ENCODE peak calls at places on chromosome 22, in nine cellular contexts. One of them, this sample, is unnamed.

GRCh38 chr22:44181912-44182590 is 1.3 kb downstream of the PARVG start:
- DNase-seq in lower lobe of right lung: no peak
- DNase-seq in nephron progenitor cell: no peak
- DNase-seq in heart right ventricle: no peak
- DNase-seq in GM20000: no peak
- DNase-seq in neural progenitor cell: no peak
- DNase-seq in endothelial cell: no peak
- DNase-seq in fibroblast of the aortic adventitia: no peak
- DNase-seq in choroid plexus epithelial cell: no peak
- DNase-seq in this sample: no peak

GRCh38 chr22:26494506-26494905 is 10.8 kb downstream of the SRRD start:
- DNase-seq in lower lobe of right lung: no peak
- DNase-seq in nephron progenitor cell: no peak
- DNase-seq in heart right ventricle: no peak
- DNase-seq in GM20000: no peak
- DNase-seq in neural progenitor cell: no peak
- DNase-seq in endothelial cell: no peak
- DNase-seq in fibroblast of the aortic adventitia: no peak
- DNase-seq in choroid plexus epithelial cell: no peak
- DNase-seq in this sample: no peak

GRCh38 chr22:43666511-43666910 is 145.6 kb downstream of the EFCAB6 start:
- DNase-seq in lower lobe of right lung: no peak
- DNase-seq in nephron progenitor cell: no peak
- DNase-seq in heart right ventricle: no peak
- DNase-seq in GM20000: no peak
- DNase-seq in neural progenitor cell: no peak
- DNase-seq in endothelial cell: no peak
- DNase-seq in fibroblast of the aortic adventitia: peak; percentile 23
- DNase-seq in choroid plexus epithelial cell: no peak
- DNase-seq in this sample: no peak

GRCh38 chr22:44455151-44455962 is 42.7 kb downstream of the RTL6 start:
- DNase-seq in lower lobe of right lung: no peak
- DNase-seq in nephron progenitor cell: no peak
- DNase-seq in heart right ventricle: no peak
- DNase-seq in GM20000: peak; percentile 53
- DNase-seq in neural progenitor cell: no peak
- DNase-seq in endothelial cell: no peak
- DNase-seq in fibroblast of the aortic adventitia: no peak
- DNase-seq in choroid plexus epithelial cell: no peak
- DNase-seq in this sample: no peak

GRCh38 chr22:24086310-24086709 is 75.2 kb downstream of the CABIN1 start:
- DNase-seq in lower lobe of right lung: peak; percentile 38
- DNase-seq in nephron progenitor cell: no peak
- DNase-seq in heart right ventricle: no peak
- DNase-seq in GM20000: no peak
- DNase-seq in neural progenitor cell: no peak
- DNase-seq in endothelial cell: no peak
- DNase-seq in fibroblast of the aortic adventitia: no peak
- DNase-seq in choroid plexus epithelial cell: no peak
- DNase-seq in this sample: no peak

GRCh38 chr22:28032896-28033295 is 113.8 kb upstream of the PITPNB start:
- DNase-seq in lower lobe of right lung: no peak
- DNase-seq in nephron progenitor cell: no peak
- DNase-seq in heart right ventricle: no peak
- DNase-seq in GM20000: no peak
- DNase-seq in neural progenitor cell: no peak
- DNase-seq in endothelial cell: no peak
- DNase-seq in fibroblast of the aortic adventitia: no peak
- DNase-seq in choroid plexus epithelial cell: no peak
- DNase-seq in this sample: no peak

GRCh38 chr22:43381693-43382092 is 30.1 kb upstream of the MPPED1 start:
- DNase-seq in lower lobe of right lung: peak; percentile 20
- DNase-seq in nephron progenitor cell: no peak
- DNase-seq in heart right ventricle: no peak
- DNase-seq in GM20000: no peak
- DNase-seq in neural progenitor cell: no peak
- DNase-seq in endothelial cell: no peak
- DNase-seq in fibroblast of the aortic adventitia: no peak
- DNase-seq in choroid plexus epithelial cell: no peak
- DNase-seq in this sample: no peak

GRCh38 chr22:27719535-27720227 is 81.9 kb downstream of the MN1 start:
- DNase-seq in lower lobe of right lung: no peak
- DNase-seq in nephron progenitor cell: no peak
- DNase-seq in heart right ventricle: no peak
- DNase-seq in GM20000: no peak
- DNase-seq in neural progenitor cell: no peak
- DNase-seq in endothelial cell: no peak
- DNase-seq in fibroblast of the aortic adventitia: peak; percentile 82
- DNase-seq in choroid plexus epithelial cell: peak; percentile 36
- DNase-seq in this sample: no peak

GRCh38 chr22:47192651-47193437 is 430.4 kb downstream of the TBC1D22A start:
- DNase-seq in lower lobe of right lung: peak; percentile 51
- DNase-seq in nephron progenitor cell: no peak
- DNase-seq in heart right ventricle: no peak
- DNase-seq in GM20000: no peak
- DNase-seq in neural progenitor cell: no peak
- DNase-seq in endothelial cell: no peak
- DNase-seq in fibroblast of the aortic adventitia: no peak
- DNase-seq in choroid plexus epithelial cell: no peak
- DNase-seq in this sample: no peak

GRCh38 chr22:22463855-22464540 is 44.5 kb downstream of the ZNF280B start:
- DNase-seq in lower lobe of right lung: no peak
- DNase-seq in nephron progenitor cell: peak; percentile 75
- DNase-seq in heart right ventricle: no peak
- DNase-seq in GM20000: peak; percentile 63
- DNase-seq in neural progenitor cell: peak; percentile 88
- DNase-seq in endothelial cell: peak; percentile 71
- DNase-seq in fibroblast of the aortic adventitia: peak; percentile 81
- DNase-seq in choroid plexus epithelial cell: peak; percentile 77
- DNase-seq in this sample: peak; percentile 58

GRCh38 chr22:22461583-22461982 is 47.0 kb downstream of the ZNF280B start:
- DNase-seq in lower lobe of right lung: no peak
- DNase-seq in nephron progenitor cell: no peak
- DNase-seq in heart right ventricle: no peak
- DNase-seq in GM20000: no peak
- DNase-seq in neural progenitor cell: no peak
- DNase-seq in endothelial cell: no peak
- DNase-seq in fibroblast of the aortic adventitia: no peak
- DNase-seq in choroid plexus epithelial cell: no peak
- DNase-seq in this sample: no peak

GRCh38 chr22:22461111-22461510 is 47.4 kb downstream of the ZNF280B start:
- DNase-seq in lower lobe of right lung: no peak
- DNase-seq in nephron progenitor cell: no peak
- DNase-seq in heart right ventricle: no peak
- DNase-seq in GM20000: no peak
- DNase-seq in neural progenitor cell: no peak
- DNase-seq in endothelial cell: no peak
- DNase-seq in fibroblast of the aortic adventitia: no peak
- DNase-seq in choroid plexus epithelial cell: no peak
- DNase-seq in this sample: no peak

GRCh38 chr22:22464541-22465054 is 43.9 kb downstream of the ZNF280B start:
- DNase-seq in lower lobe of right lung: no peak
- DNase-seq in nephron progenitor cell: no peak
- DNase-seq in heart right ventricle: no peak
- DNase-seq in GM20000: no peak
- DNase-seq in neural progenitor cell: no peak
- DNase-seq in endothelial cell: no peak
- DNase-seq in fibroblast of the aortic adventitia: no peak
- DNase-seq in choroid plexus epithelial cell: no peak
- DNase-seq in this sample: no peak

GRCh38 chr22:22462813-22463567 is 45.6 kb downstream of the ZNF280B start:
- DNase-seq in lower lobe of right lung: no peak
- DNase-seq in nephron progenitor cell: no peak
- DNase-seq in heart right ventricle: no peak
- DNase-seq in GM20000: no peak
- DNase-seq in neural progenitor cell: peak; percentile 33
- DNase-seq in endothelial cell: no peak
- DNase-seq in fibroblast of the aortic adventitia: peak; percentile 3
- DNase-seq in choroid plexus epithelial cell: peak; percentile 21
- DNase-seq in this sample: no peak
- TF ChIP-seq CTCF in lower lobe of right lung: no peak
- TF ChIP-seq CTCF in nephron progenitor cell: no peak
- TF ChIP-seq CTCF in heart right ventricle: no peak
- TF ChIP-seq CTCF in GM20000: no peak
- TF ChIP-seq CTCF in neural progenitor cell: peak; percentile 52
- TF ChIP-seq CTCF in endothelial cell: no peak
- TF ChIP-seq CTCF in fibroblast of the aortic adventitia: no peak
- TF ChIP-seq CTCF in choroid plexus epithelial cell: peak; percentile 53
- TF ChIP-seq CTCF in this sample: peak; percentile 23

DNA sequence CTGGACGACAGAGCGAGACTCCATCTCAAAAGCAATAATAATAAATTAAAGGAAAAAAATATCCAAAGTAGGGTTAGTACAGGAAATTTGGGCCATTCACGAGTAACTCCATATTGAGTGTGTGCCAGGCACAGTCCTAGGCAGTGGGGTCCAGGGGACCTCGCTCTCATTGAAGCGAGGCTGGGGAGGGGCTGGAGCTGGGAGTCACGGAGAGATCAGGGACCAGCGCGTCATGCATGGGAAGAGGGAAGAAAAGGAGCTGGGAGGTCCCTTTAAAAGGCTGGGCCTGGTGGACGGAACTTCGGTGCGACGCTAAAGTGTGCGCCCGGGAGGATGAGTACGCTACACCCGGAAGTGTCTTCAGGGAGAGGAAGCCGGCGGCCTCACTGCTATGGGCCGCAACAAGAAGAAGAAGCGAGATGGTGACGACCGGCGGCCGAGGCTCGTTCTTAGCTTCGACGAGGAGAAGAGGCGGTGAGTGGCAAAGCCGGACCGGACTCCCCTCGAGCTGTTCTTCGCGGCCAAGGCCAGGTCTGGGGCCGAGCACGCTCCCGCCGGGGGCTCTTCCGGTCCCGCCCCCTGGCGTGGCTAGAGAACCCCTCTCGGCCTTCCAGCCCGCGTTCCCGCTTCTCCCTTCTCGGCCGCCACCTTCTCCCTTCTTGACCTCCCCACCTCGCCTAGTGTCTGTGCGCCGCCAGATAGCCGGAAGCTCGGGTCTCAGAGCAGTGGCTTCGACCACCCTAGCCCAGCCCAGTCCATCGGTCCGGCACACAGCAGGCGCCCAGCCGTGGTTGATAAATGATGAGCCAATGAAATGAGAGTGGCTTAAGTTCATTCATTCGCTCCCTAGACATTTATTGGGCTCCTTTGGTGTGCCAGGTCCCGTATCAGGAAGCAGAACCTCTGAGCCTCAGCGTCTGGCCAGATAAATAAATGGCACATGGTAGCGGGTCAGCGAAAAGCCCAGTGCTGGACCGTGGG is at the start of gene NOL12:
- DNase-seq in lower lobe of right lung: peak; percentile 88
- DNase-seq in nephron progenitor cell: peak; percentile 81
- DNase-seq in heart right ventricle: peak; percentile 78
- DNase-seq in GM20000: peak; percentile 83
- DNase-seq in neural progenitor cell: peak; percentile 91
- DNase-seq in endothelial cell: peak; percentile 69
- DNase-seq in fibroblast of the aortic adventitia: peak; percentile 90
- DNase-seq in choroid plexus epithelial cell: peak; percentile 90
- DNase-seq in this sample: peak; percentile 46
- TF ChIP-seq CTCF in lower lobe of right lung: no peak
- TF ChIP-seq CTCF in nephron progenitor cell: no peak
- TF ChIP-seq CTCF in heart right ventricle: no peak
- TF ChIP-seq CTCF in GM20000: no peak
- TF ChIP-seq CTCF in neural progenitor cell: no peak
- TF ChIP-seq CTCF in endothelial cell: no peak
- TF ChIP-seq CTCF in fibroblast of the aortic adventitia: no peak
- TF ChIP-seq CTCF in choroid plexus epithelial cell: no peak
- TF ChIP-seq CTCF in this sample: no peak

GRCh38 chr22:32396255-32396654 is 15.8 kb downstream of the RTCB start:
- DNase-seq in lower lobe of right lung: no peak
- DNase-seq in nephron progenitor cell: no peak
- DNase-seq in heart right ventricle: no peak
- DNase-seq in GM20000: no peak
- DNase-seq in neural progenitor cell: no peak
- DNase-seq in endothelial cell: no peak
- DNase-seq in fibroblast of the aortic adventitia: no peak
- DNase-seq in choroid plexus epithelial cell: no peak
- DNase-seq in this sample: no peak
- TF ChIP-seq CTCF in lower lobe of right lung: no peak
- TF ChIP-seq CTCF in nephron progenitor cell: no peak
- TF ChIP-seq CTCF in heart right ventricle: no peak
- TF ChIP-seq CTCF in GM20000: no peak
- TF ChIP-seq CTCF in neural progenitor cell: no peak
- TF ChIP-seq CTCF in endothelial cell: no peak
- TF ChIP-seq CTCF in fibroblast of the aortic adventitia: no peak
- TF ChIP-seq CTCF in choroid plexus epithelial cell: no peak
- TF ChIP-seq CTCF in this sample: no peak

GRCh38 chr22:50269573-50270301 is 443 bp downstream of the MAPK11 start:
- DNase-seq in lower lobe of right lung: no peak
- DNase-seq in nephron progenitor cell: peak; percentile 61
- DNase-seq in heart right ventricle: peak; percentile 56
- DNase-seq in GM20000: peak; percentile 85
- DNase-seq in neural progenitor cell: no peak
- DNase-seq in endothelial cell: no peak
- DNase-seq in fibroblast of the aortic adventitia: peak; percentile 35
- DNase-seq in choroid plexus epithelial cell: peak; percentile 52
- DNase-seq in this sample: no peak

GRCh38 chr22:50271519-50271970 is 1.4 kb upstream of the MAPK11 start:
- DNase-seq in lower lobe of right lung: no peak
- DNase-seq in nephron progenitor cell: peak; percentile 88
- DNase-seq in heart right ventricle: peak; percentile 79
- DNase-seq in GM20000: peak; percentile 92
- DNase-seq in neural progenitor cell: peak; percentile 96
- DNase-seq in endothelial cell: peak; percentile 69
- DNase-seq in fibroblast of the aortic adventitia: peak; percentile 36
- DNase-seq in choroid plexus epithelial cell: peak; percentile 64
- DNase-seq in this sample: no peak

GRCh38 chr22:50271011-50271394 is 823 bp upstream of the MAPK11 start:
- DNase-seq in lower lobe of right lung: no peak
- DNase-seq in nephron progenitor cell: no peak
- DNase-seq in heart right ventricle: no peak
- DNase-seq in GM20000: no peak
- DNase-seq in neural progenitor cell: no peak
- DNase-seq in endothelial cell: no peak
- DNase-seq in fibroblast of the aortic adventitia: no peak
- DNase-seq in choroid plexus epithelial cell: no peak
- DNase-seq in this sample: no peak

GRCh38 chr22:50268655-50269113 is 1.5 kb downstream of the MAPK11 start:
- DNase-seq in lower lobe of right lung: no peak
- DNase-seq in nephron progenitor cell: no peak
- DNase-seq in heart right ventricle: no peak
- DNase-seq in GM20000: no peak
- DNase-seq in neural progenitor cell: no peak
- DNase-seq in endothelial cell: no peak
- DNase-seq in fibroblast of the aortic adventitia: no peak
- DNase-seq in choroid plexus epithelial cell: peak; percentile 26
- DNase-seq in this sample: no peak

DNA sequence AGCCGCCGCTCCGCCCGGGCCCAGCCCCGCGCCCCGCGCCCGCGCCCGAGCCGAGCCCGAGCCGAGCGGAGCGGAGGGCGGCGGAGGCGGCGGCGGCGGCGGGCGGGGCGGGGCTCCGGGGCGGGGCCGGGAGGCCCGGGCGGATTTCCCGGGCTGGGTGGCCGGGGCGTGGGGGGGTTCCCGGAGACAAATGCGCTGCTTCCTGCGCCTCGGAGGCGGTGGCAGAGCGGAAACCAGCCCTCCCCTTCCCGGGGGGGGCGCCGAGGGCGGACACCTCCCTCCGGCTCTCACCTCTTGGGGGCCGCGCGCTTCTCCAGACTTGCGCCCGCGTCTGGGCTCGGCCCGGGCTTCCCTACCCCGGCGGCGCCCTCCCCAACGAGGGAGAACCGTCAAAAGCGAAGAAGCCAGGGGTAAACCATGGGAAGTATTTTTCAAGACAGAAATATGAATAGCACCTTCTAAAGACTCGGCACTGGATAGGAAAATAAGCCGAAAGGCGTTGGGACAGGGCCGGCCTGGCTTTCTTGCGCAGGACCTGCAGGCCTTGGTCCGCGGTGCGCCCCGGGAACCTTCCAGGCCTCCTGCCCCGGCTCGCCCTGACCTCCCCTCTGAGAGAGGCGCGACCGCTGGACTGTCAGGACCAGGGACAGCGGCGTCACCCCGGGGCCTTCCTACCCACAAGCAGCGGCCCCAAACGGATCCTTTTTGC is at the start of gene MAPK11:
- DNase-seq in lower lobe of right lung: peak; percentile 83
- DNase-seq in nephron progenitor cell: peak; percentile 94
- DNase-seq in heart right ventricle: peak; percentile 82
- DNase-seq in GM20000: peak; percentile 89
- DNase-seq in neural progenitor cell: peak; percentile 92
- DNase-seq in endothelial cell: peak; percentile 81
- DNase-seq in fibroblast of the aortic adventitia: peak; percentile 65
- DNase-seq in choroid plexus epithelial cell: peak; percentile 64
- DNase-seq in this sample: peak; percentile 86
- TF ChIP-seq CTCF in lower lobe of right lung: no peak
- TF ChIP-seq CTCF in nephron progenitor cell: no peak
- TF ChIP-seq CTCF in heart right ventricle: no peak
- TF ChIP-seq CTCF in GM20000: no peak
- TF ChIP-seq CTCF in neural progenitor cell: no peak
- TF ChIP-seq CTCF in endothelial cell: no peak
- TF ChIP-seq CTCF in fibroblast of the aortic adventitia: no peak
- TF ChIP-seq CTCF in choroid plexus epithelial cell: no peak
- TF ChIP-seq CTCF in this sample: no peak

This sample was measured in progenitor cell of endocrine pancreas.